ENCODE peak calls at places on chromosomes 4 and X, in six cellular contexts. E is PC-3, H is AG04450, Q is tibial artery, R is astrocyte, U is right lobe of liver. B is an unnamed sample. For H3K9me3 and H3K27me3, the result is how much of the 10 kb centered on the place peaks cover.

GRCh38 chrX:38038501-38038900 is 32.1 kb downstream of the SYTL5 start:
- DNase-seq in E (no peak), H (no peak), Q (no peak), R (no peak), U (no peak), B (peak)

GRCh38 chrX:106912864-106913263 is 7.3 kb upstream of the CLDN2 start:
- DNase-seq in E (peak), H (no peak), Q (no peak), R (peak), U (no peak), B (no peak)

GRCh38 chr4:164177753-164178152 is 576.2 kb upstream of the SMIM31 start:
- DNase-seq in E (no peak), H (no peak), Q (no peak), R (no peak), U (no peak), B (no peak)

GRCh38 chr4:136650541-136651277 is 881.6 kb downstream of the PCDH18 start:
- DNase-seq in E (peak), H (no peak), Q (no peak), R (peak), U (no peak), B (no peak)

GRCh38 chr4:119656986-119657635 is 28.5 kb upstream of the PDE5A start:
- DNase-seq in E (peak), H (no peak), Q (no peak), R (peak), U (no peak), B (no peak)

GRCh38 chrX:105461013-105461412 is 240.5 kb upstream of the TEX13A start:
- DNase-seq in E (peak), H (no peak), Q (no peak), R (peak), U (no peak), B (no peak)

GRCh38 chr4:18917689-18918088 is 896.1 kb upstream of the LCORL start:
- DNase-seq in E (peak), H (no peak), Q (no peak), R (peak), U (no peak), B (no peak)

GRCh38 chr4:102466298-102466697 is 34.9 kb upstream of the NFKB1 start:
- DNase-seq in E (peak), H (no peak), Q (no peak), R (peak), U (no peak), B (no peak)

GRCh38 chr4:33780952-33781655 is 2463.2 kb downstream of the ARAP2 start:
- DNase-seq in E (peak), H (no peak), Q (no peak), R (peak), U (no peak), B (no peak)

GRCh38 chr4:72418458-72418857 is 150.6 kb downstream of the ADAMTS3 start:
- DNase-seq in E (peak), H (peak), Q (no peak), R (peak), U (peak), B (no peak)

GRCh38 chr4:153759407-153760226 is at the start of gene RNF175:
- DNase-seq in E (no peak), H (no peak), Q (no peak), R (no peak), U (no peak), B (no peak)

GRCh38 chr4:154416183-154416543 is 75.4 kb downstream of the DCHS2 start:
- DNase-seq in E (no peak), H (no peak), Q (no peak), R (no peak), U (no peak), B (no peak)

GRCh38 chrX:134186362-134187121 is 50.4 kb upstream of the CCDC160 start:
- DNase-seq in E (peak), H (no peak), Q (no peak), R (no peak), U (no peak), B (peak)

GRCh38 chr4:10006604-10007435 is 14.5 kb downstream of the SLC2A9 start:
- DNase-seq in E (peak), H (no peak), Q (no peak), R (peak), U (peak), B (no peak)

GRCh38 chr4:156322592-156322991 is 368.9 kb upstream of the CTSO start:
- DNase-seq in E (peak), H (peak), Q (no peak), R (peak), U (no peak), B (no peak)

GRCh38 chrX:13515181-13515930 is 54.0 kb upstream of the EGFL6 start:
- DNase-seq in E (no peak), H (no peak), Q (no peak), R (no peak), U (no peak), B (no peak)

GRCh38 chrX:39000802-39001201 is 199.5 kb downstream of the MID1IP1 start:
- DNase-seq in E (peak), H (peak), Q (no peak), R (no peak), U (no peak), B (no peak)

GRCh38 chrX:107683124-107683895 is 55.0 kb downstream of the PRPS1 start:
- DNase-seq in E (no peak), H (no peak), Q (peak), R (no peak), U (peak), B (no peak)

GRCh38 chrX:120205816-120206753 is 44.5 kb upstream of the ZBTB33 start:
- DNase-seq in E (peak), H (no peak), Q (no peak), R (no peak), U (no peak), B (no peak)

GRCh38 chrX:66915893-66916292 is 277.0 kb upstream of the EDA2R start:
- DNase-seq in E (no peak), H (no peak), Q (no peak), R (no peak), U (no peak), B (no peak)

GRCh38 chrX:73268463-73268862 is 53.8 kb upstream of the NAP1L2 start:
- DNase-seq in E (no peak), H (no peak), Q (no peak), R (no peak), U (no peak), B (no peak)

GRCh38 chr4:176671532-176671931 is 121.2 kb downstream of the VEGFC start:
- DNase-seq in E (no peak), H (no peak), Q (no peak), R (no peak), U (no peak), B (no peak)

GRCh38 chr4:86831262-86832090 is 17.7 kb downstream of the SLC10A6 start:
- DNase-seq in E (peak), H (peak), Q (no peak), R (peak), U (no peak), B (no peak)

GRCh38 chr4:94479358-94480141 is 27.8 kb downstream of the PDLIM5 start:
- DNase-seq in E (no peak), H (no peak), Q (no peak), R (no peak), U (no peak), B (no peak)

GRCh38 chrX:135273162-135273561 is 21.3 kb downstream of the ETDA start:
- DNase-seq in E (no peak), H (no peak), Q (no peak), R (no peak), U (no peak), B (no peak)

GRCh38 chrX:48025561-48025960 is 18.8 kb downstream of the SPACA5 start:
- DNase-seq in E (peak), H (peak), Q (no peak), R (peak), U (peak), B (peak)

GRCh38 chrX:40087574-40088298 is 10.0 kb downstream of the BCOR start:
- DNase-seq in E (no peak), H (no peak), Q (no peak), R (no peak), U (no peak), B (no peak)

GRCh38 chr4:95835672-95836071 is 4.2 kb upstream of the PDHA2 start:
- DNase-seq in E (peak), H (no peak), Q (no peak), R (no peak), U (no peak), B (no peak)

GRCh38 chr4:60683357-60683756 is 516.8 kb upstream of the ADGRL3 start:
- DNase-seq in E (peak), H (peak), Q (no peak), R (peak), U (no peak), B (no peak)

GRCh38 chr4:48400416-48400815 is 59.1 kb downstream of the SLAIN2 start:
- DNase-seq in E (no peak), H (no peak), Q (no peak), R (no peak), U (no peak), B (no peak)

GRCh38 chr4:47209833-47210232 is 178.5 kb downstream of the GABRB1 start:
- DNase-seq in E (peak), H (no peak), Q (no peak), R (peak), U (no peak), B (no peak)

GRCh38 chrX:15143050-15143824 is 126.6 kb downstream of the ASB9 start:
- DNase-seq in E (peak), H (no peak), Q (no peak), R (peak), U (peak), B (peak)

GRCh38 chrX:98379134-98379533 is 1495.4 kb downstream of the RPA4 start:
- DNase-seq in E (peak), H (no peak), Q (no peak), R (no peak), U (no peak), B (no peak)

GRCh38 chr4:83810428-83810827 is 274.5 kb downstream of the GPAT3 start:
- DNase-seq in E (peak), H (no peak), Q (no peak), R (peak), U (no peak), B (no peak)

GRCh38 chr4:181766061-181766460 is 477.1 kb upstream of the TENM3 start:
- DNase-seq in E (no peak), H (no peak), Q (no peak), R (no peak), U (no peak), B (no peak)

GRCh38 chr4:144658908-144659307 is 13.0 kb downstream of the HHIP start:
- DNase-seq in E (peak), H (no peak), Q (no peak), R (peak), U (no peak), B (no peak)

GRCh38 chr4:149223659-149224058 is 592.0 kb downstream of the IQCM start:
- DNase-seq in E (peak), H (no peak), Q (no peak), R (peak), U (no peak), B (no peak)
- H3K9me3 ChIP-seq in E (under half), H (under half), Q (under half), R (under half), U (under half), B (under half)

DNA sequence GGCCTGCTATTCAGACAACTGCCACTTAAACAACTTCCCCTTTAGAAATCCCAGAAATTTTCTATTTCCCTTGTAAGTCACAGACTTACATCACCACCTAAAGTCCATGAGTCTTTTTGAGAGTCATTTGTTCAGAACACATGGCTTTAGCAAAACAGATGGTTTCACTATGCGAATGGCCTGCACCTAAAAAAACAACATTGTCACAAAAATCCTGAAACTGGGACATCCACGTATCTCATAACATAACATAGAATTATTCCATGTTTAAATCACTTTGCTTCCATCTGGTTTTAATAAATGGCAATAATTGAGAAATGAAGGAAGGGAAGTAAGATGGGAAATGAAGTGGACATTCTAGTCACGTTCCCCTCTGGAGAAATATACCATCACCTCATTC is 155.3 kb upstream of the EDNRA start:
- DNase-seq in E (no peak), H (no peak), Q (no peak), R (no peak), U (no peak), B (no peak)
- H3K27ac ChIP-seq in E (no peak), H (no peak), Q (no peak), R (no peak), U (no peak), B (no peak)

GRCh38 chr4:173545440-173545839 is 15.4 kb upstream of the HAND2 start:
- DNase-seq in E (no peak), H (no peak), Q (no peak), R (no peak), U (no peak), B (no peak)
- H3K27me3 ChIP-seq in E (half or more), H (under half), Q (under half), R (under half), U (under half), B (under half)

DNA sequence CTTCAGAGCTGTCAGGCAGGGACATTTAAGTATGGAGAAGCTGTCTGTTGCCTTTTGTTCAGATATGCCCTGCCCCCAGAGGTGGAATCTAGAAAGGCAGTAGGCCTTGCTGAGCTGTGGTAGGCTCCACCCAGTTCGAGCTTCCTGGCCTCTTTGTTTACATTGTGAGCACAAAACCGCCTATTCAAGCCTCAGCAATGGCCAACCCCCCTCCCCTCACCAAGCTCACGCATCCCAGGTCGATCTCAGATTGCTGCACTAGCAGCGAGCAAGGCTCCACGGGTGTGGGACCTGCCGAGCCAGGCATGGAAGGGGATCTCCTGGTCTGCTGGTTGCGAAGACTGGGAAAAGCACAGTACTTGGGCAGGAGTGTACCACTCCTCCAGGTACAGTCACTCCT is 59.3 kb downstream of the ZNF674 start:
- DNase-seq in E (no peak), H (no peak), Q (no peak), R (no peak), U (no peak), B (peak)
- H3K9me3 ChIP-seq in E (under half), H (under half), Q (under half), R (under half), U (under half), B (under half)

DNA sequence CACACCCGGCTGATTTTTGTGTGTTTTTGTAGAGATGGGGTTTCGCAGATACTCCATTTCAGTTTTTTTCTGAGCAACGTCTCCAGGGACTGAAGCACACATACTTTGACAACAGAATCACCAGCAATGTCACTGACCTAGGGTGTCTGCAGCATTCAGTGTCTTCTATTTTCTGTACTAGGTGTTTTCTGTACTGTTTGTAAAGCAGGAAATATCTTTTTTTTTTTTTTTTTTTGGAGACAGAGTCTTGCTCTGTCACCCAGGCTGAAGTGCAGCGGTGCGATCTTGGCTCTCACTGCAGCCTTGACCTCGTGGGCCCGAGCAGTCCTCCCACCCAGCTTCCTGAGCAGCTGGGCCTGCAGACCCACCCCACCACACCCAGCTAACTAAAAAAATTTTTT is 8.8 kb downstream of the ADD1 start:
- DNase-seq in E (no peak), H (no peak), Q (no peak), R (no peak), U (no peak), B (peak)
- H3K27ac ChIP-seq in E (no peak), H (no peak), Q (no peak), R (no peak), U (no peak), B (peak)

GRCh38 chr4:8009097-8009496 is 69.4 kb upstream of the AFAP1 start:
- DNase-seq in E (no peak), H (no peak), Q (no peak), R (no peak), U (no peak), B (no peak)

GRCh38 chr4:8007581-8007980 is 67.9 kb upstream of the AFAP1 start:
- DNase-seq in E (no peak), H (no peak), Q (no peak), R (no peak), U (no peak), B (no peak)

GRCh38 chr4:8006471-8006870 is 66.8 kb upstream of the AFAP1 start:
- DNase-seq in E (no peak), H (no peak), Q (no peak), R (no peak), U (no peak), B (no peak)

GRCh38 chr4:8009710-8010534 is 70.3 kb upstream of the AFAP1 start:
- DNase-seq in E (no peak), H (no peak), Q (no peak), R (no peak), U (no peak), B (no peak)

DNA sequence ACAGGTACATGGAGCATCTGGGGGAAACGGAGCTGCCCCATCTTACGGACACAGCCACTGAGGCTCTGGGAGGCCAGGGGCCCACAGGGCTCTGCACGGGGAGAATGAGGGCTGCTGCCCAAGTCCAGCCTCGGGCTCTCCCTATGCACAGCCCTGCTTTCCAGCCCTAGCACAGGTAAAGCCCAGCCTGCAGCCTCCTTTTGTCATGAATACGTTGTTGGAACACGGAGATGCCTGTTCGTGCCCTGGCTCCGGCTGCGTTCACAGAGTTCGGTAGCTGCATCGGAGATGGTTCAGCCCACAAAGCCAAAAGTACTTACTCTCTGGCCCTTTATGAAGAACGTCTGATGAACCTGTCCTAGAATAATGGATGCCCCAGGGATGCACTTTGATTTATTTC is 68.7 kb upstream of the AFAP1 start:
- DNase-seq in E (no peak), H (no peak), Q (no peak), R (no peak), U (no peak), B (no peak)
- H3K27me3 ChIP-seq in E (under half), H (half or more), Q (under half), R (half or more), U (under half), B (under half)

GRCh38 chr4:4349902-4350301 is 37.0 kb upstream of the NSG1 start:
- DNase-seq in E (no peak), H (no peak), Q (no peak), R (no peak), U (no peak), B (no peak)
- H3K9me3 ChIP-seq in E (under half), H (under half), Q (under half), R (under half), U (under half), B (under half)

DNA sequence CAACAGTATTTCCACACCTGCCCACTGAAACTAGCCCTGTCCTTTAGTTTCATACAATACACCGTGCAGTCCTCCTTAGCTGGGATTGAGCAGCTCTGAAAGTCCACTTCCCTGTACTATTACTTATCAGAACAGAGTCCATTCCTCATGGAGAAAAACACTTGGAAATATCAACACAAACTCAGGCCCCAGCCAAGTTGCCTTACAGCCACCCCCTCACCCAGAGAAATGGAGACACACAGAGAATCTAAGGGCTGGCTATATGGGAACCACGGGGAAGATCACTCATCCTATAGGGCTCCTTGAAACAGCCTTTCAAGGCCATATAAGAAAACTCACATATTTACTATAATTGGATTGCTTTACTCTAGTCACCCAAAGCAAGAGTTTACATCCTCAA is 1.9 kb downstream of the SCARB2 start:
- DNase-seq in E (no peak), H (no peak), Q (no peak), R (no peak), U (no peak), B (no peak)
- H3K27ac ChIP-seq in E (peak), H (no peak), Q (peak), R (no peak), U (peak), B (no peak)

DNA sequence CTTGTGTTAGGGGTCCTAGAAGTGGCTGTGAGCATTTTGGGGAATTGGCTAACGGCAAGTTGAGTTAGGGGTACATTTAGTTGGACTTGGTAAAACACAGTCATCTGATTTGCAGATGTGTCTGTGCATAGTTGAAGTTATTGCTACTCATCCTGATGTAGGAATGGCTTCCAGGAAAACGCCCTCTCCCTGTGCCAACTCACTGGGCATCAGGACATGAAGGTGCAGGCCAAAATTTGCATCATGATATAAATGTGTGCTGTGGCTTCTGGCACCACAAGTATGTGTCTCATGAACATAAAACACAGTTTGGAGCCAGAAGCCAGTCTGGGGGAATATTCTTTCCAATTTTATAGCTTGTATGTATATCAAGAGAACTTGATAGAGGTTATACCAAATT is 54.2 kb upstream of the CBR4 start:
- DNase-seq in E (no peak), H (no peak), Q (no peak), R (no peak), U (no peak), B (no peak)
- H3K27me3 ChIP-seq in E (under half), H (under half), Q (under half), R (under half), U (under half), B (under half)